ENCODE peak calls at places on chromosomes 16 and 17, in seven cellular contexts. B, D, E, W, A, N and M are unnamed samples.
A peak's percentile ranks its signal among the peaks of the same experiment; 100 is the strongest.

GRCh38 chr16:70159355-70160348 is 13.9 kb upstream of the CLEC18C start:
- DNase-seq in E (no peak), A (no peak), D (peak; percentile 9), N (no peak), B (no peak), W (no peak), M (no peak)

GRCh38 chr16:88306860-88307545 is 75.8 kb upstream of the ZNF469 start:
- DNase-seq in D (no peak), N (no peak), E (no peak), A (peak; percentile 37), W (no peak), B (no peak), M (no peak)

GRCh38 chr17:58301504-58302150 is 20.9 kb upstream of the MPO start:
- DNase-seq in A (no peak), W (no peak), B (no peak), N (no peak), E (no peak), D (no peak), M (no peak)

GRCh38 chr17:35002876-35003551 is 22.7 kb downstream of the LIG3 start:
- DNase-seq in B (no peak), E (no peak), N (no peak), D (no peak), W (no peak), A (no peak), M (no peak)

GRCh38 chr16:19188406-19188805 is 20.4 kb downstream of the SYT17 start:
- DNase-seq in E (no peak), B (no peak), D (no peak), A (no peak), N (no peak), W (no peak), M (no peak)

GRCh38 chr17:61454095-61454931 is 2.1 kb downstream of the TBX4 start:
- DNase-seq in W (no peak), E (no peak), A (no peak), D (no peak), B (no peak), N (no peak), M (no peak)

GRCh38 chr16:720990-721764 is at the start of gene ANTKMT:
- DNase-seq in N (peak; percentile 68), D (peak; percentile 97), A (peak; percentile 88), B (peak; percentile 85), W (peak; percentile 32), E (peak; percentile 68), M (peak; percentile 96)

GRCh38 chr16:4378202-4378666 is 6.6 kb downstream of the VASN start:
- DNase-seq in N (no peak), D (no peak), E (no peak), A (no peak), W (no peak), B (no peak), M (no peak)

GRCh38 chr17:67042104-67042899 is 2.1 kb upstream of the CACNG1 start:
- DNase-seq in B (no peak), E (no peak), A (no peak), N (peak; percentile 93), D (peak; percentile 51), W (no peak), M (no peak)

GRCh38 chr17:41013606-41014005 is 4.7 kb upstream of the KRTAP3-1 start:
- DNase-seq in N (no peak), D (no peak), E (no peak), W (no peak), A (no peak), B (no peak), M (no peak)